ENCODE peak calls at places on chromosomes 6 and 20, in eight cellular contexts. U, O, I, X, T, B, P and C are unnamed samples.

GRCh38 chr20:21102691-21103311 is 3.4 kb downstream of the LINC00237 start:
- DNase-seq in P (no peak), U (no peak), B (no peak), T (no peak), I (no peak), O (peak), X (no peak), C (no peak)

GRCh38 chr6:6722195-6722594 is 133.7 kb downstream of the LY86 start:
- DNase-seq in T (no peak), B (no peak), P (no peak), U (no peak), X (no peak), O (no peak), I (no peak), C (no peak)

GRCh38 chr6:132598473-132598872 is 8.9 kb upstream of the TAAR5 start:
- DNase-seq in X (no peak), T (peak), I (peak), O (peak), P (no peak), B (no peak), U (peak), C (no peak)

GRCh38 chr20:2986466-2986865 is 57.0 kb upstream of the GNRH2 start:
- DNase-seq in U (no peak), O (no peak), B (no peak), I (no peak), T (no peak), X (no peak), P (no peak), C (no peak)

GRCh38 chr6:127515234-127515793 is 3.8 kb downstream of the MTCL3 start:
- DNase-seq in X (no peak), T (peak), U (peak), I (no peak), O (peak), B (peak), P (peak), C (peak)

GRCh38 chr6:157099912-157100593 is 223.3 kb downstream of the TMEM242 start:
- DNase-seq in I (no peak), P (no peak), B (no peak), U (no peak), X (peak), O (no peak), T (no peak), C (peak)

GRCh38 chr6:162602759-162603158 is 124.8 kb downstream of the PRKN start:
- DNase-seq in X (no peak), B (no peak), P (no peak), O (no peak), T (no peak), U (no peak), I (no peak), C (no peak)

GRCh38 chr20:18058661-18059467 is 1.1 kb upstream of the OVOL2 start:
- DNase-seq in T (peak), X (no peak), I (peak), O (peak), U (no peak), P (peak), B (no peak), C (no peak)

GRCh38 chr6:40568062-40568708 is 19.0 kb downstream of the LRFN2 start:
- DNase-seq in O (no peak), I (no peak), T (no peak), B (no peak), X (no peak), P (no peak), U (no peak), C (no peak)

GRCh38 chr6:118743744-118744143 is 92.4 kb upstream of the CEP85L start:
- DNase-seq in X (no peak), T (no peak), I (no peak), P (no peak), B (no peak), O (no peak), U (no peak), C (no peak)

GRCh38 chr6:127900935-127901334 is at the start of gene THEMIS:
- DNase-seq in P (no peak), X (no peak), O (no peak), U (no peak), I (no peak), T (no peak), B (no peak), C (peak)

GRCh38 chr6:81088133-81088532 is 664.3 kb downstream of the TENT5A start:
- DNase-seq in P (no peak), X (no peak), U (no peak), B (no peak), O (no peak), T (no peak), I (no peak), C (no peak)

GRCh38 chr6:144094731-144095133 is 641 bp downstream of the SF3B5 start:
- DNase-seq in O (no peak), P (no peak), B (no peak), U (no peak), X (no peak), I (no peak), T (peak), C (no peak)

GRCh38 chr6:109762166-109762565 is 71.1 kb downstream of the FIG4 start:
- DNase-seq in U (no peak), B (no peak), P (no peak), I (no peak), X (no peak), T (no peak), O (no peak), C (no peak)

GRCh38 chr20:56848561-56848960 is 219.5 kb downstream of the TFAP2C start:
- DNase-seq in P (no peak), I (no peak), O (no peak), T (no peak), U (no peak), X (no peak), B (no peak), C (no peak)

GRCh38 chr6:161198176-161198575 is 75.7 kb downstream of the AGPAT4 start:
- DNase-seq in X (no peak), T (no peak), U (no peak), P (no peak), I (no peak), O (no peak), B (no peak), C (no peak)

GRCh38 chr20:63210011-63210605 is 5.8 kb downstream of the YTHDF1 start:
- DNase-seq in I (no peak), P (no peak), B (no peak), U (no peak), O (no peak), T (no peak), X (no peak), C (no peak)

GRCh38 chr6:1263039-1263849 is 48.7 kb upstream of the FOXQ1 start:
- DNase-seq in P (no peak), U (peak), I (peak), O (no peak), T (no peak), X (no peak), B (no peak), C (no peak)

GRCh38 chr6:149060300-149060984 is 257.1 kb upstream of the TAB2 start:
- DNase-seq in X (peak), B (no peak), P (peak), T (peak), O (peak), I (no peak), U (no peak), C (peak)

GRCh38 chr6:2721219-2721618 is 29.5 kb downstream of the MYLK4 start:
- DNase-seq in O (no peak), I (no peak), U (no peak), X (no peak), P (no peak), T (no peak), B (no peak), C (no peak)

GRCh38 chr6:52524921-52525320 is 51.9 kb downstream of the TRAM2 start:
- DNase-seq in U (no peak), X (no peak), I (no peak), T (no peak), B (no peak), P (no peak), O (no peak), C (no peak)

GRCh38 chr6:100088009-100088408 is 94.0 kb upstream of the MCHR2 start:
- DNase-seq in U (peak), T (no peak), B (no peak), O (no peak), X (no peak), I (no peak), P (no peak), C (no peak)

GRCh38 chr20:52142801-52143200 is 48.8 kb downstream of the ZFP64 start:
- DNase-seq in B (no peak), U (no peak), T (no peak), X (no peak), P (no peak), O (no peak), I (no peak), C (no peak)